ENCODE peak calls at places on chromosome 10, in four cellular contexts. E is adrenal gland, D is GM23338, T is thyroid gland. K is an unnamed sample.
A peak's percentile ranks its signal among the peaks of the same experiment; 100 is the strongest.

GRCh38 chr10:127413326-127413725 is 135.8 kb upstream of the NPS start:
- DNase-seq in E (no peak), D (no peak), T (no peak), K (no peak)

GRCh38 chr10:80473096-80473657 is 19.1 kb downstream of the TSPAN14 start:
- DNase-seq in E (peak; percentile 31), D (no peak), T (no peak), K (no peak)

GRCh38 chr10:90089724-90090123 is 388.3 kb downstream of the KIF20B start:
- DNase-seq in E (no peak), D (no peak), T (no peak), K (no peak)

GRCh38 chr10:116555882-116556281 is 10.2 kb downstream of the PNLIP start:
- DNase-seq in E (no peak), D (no peak), T (no peak), K (no peak)

GRCh38 chr10:42864575-42864974 is 82.0 kb downstream of the BMS1 start:
- DNase-seq in E (no peak), D (peak; percentile 36), T (no peak), K (no peak)

GRCh38 chr10:132669208-132669861 is 116.6 kb downstream of the NKX6-2 start:
- DNase-seq in E (no peak), D (no peak), T (no peak), K (no peak)

GRCh38 chr10:86900955-86901354 is 56.5 kb downstream of the MMRN2 start:
- DNase-seq in E (peak; percentile 97), D (no peak), T (peak; percentile 96), K (peak; percentile 83)

GRCh38 chr10:98636921-98637329 is 190.2 kb upstream of the HPS1 start:
- DNase-seq in E (no peak), D (no peak), T (no peak), K (no peak)

GRCh38 chr10:28094121-28094520 is 95.2 kb upstream of the ODAD2 start:
- DNase-seq in E (no peak), D (no peak), T (no peak), K (no peak)

GRCh38 chr10:110269641-110270318 is 34.9 kb downstream of the SMNDC1 start:
- DNase-seq in E (no peak), D (no peak), T (peak; percentile 50), K (no peak)
- H3K4me1 ChIP-seq in E (peaks cover 49% of the 10 kb centered on the region), D (no peaks in the 10 kb centered on the region), T (peaks cover 58% of the 10 kb centered on the region), K (peaks cover 94% of the 10 kb centered on the region)

GRCh38 chr10:93461807-93462178 is 20.3 kb downstream of the MYOF start:
- DNase-seq in E (no peak), D (no peak), T (peak; percentile 75), K (no peak)
- H3K27ac ChIP-seq in E (no peak overlapping the region), D (no peak overlapping the region), T (peak overlapping the region; percentile 95), K (peak overlapping the region; percentile 93)

GRCh38 chr10:123570898-123571515 is 95.1 kb upstream of the GPR26 start:
- DNase-seq in E (no peak), D (no peak), T (no peak), K (no peak)

GRCh38 chr10:123570051-123570897 is 95.9 kb upstream of the GPR26 start:
- DNase-seq in E (no peak), D (no peak), T (no peak), K (no peak)

GRCh38 chr10:123567984-123568745 is 98.0 kb upstream of the GPR26 start:
- DNase-seq in E (peak; percentile 10), D (no peak), T (no peak), K (no peak)

GRCh38 chr10:123568751-123569150 is 97.4 kb upstream of the GPR26 start:
- DNase-seq in E (peak; percentile 14), D (no peak), T (no peak), K (no peak)

GRCh38 chr10:123569436-123570010 is 96.6 kb upstream of the GPR26 start:
- DNase-seq in E (no peak), D (no peak), T (no peak), K (no peak)
- TF ChIP-seq CTCF in E (no peak), D (no peak), T (no peak), K (no peak)

DNA sequence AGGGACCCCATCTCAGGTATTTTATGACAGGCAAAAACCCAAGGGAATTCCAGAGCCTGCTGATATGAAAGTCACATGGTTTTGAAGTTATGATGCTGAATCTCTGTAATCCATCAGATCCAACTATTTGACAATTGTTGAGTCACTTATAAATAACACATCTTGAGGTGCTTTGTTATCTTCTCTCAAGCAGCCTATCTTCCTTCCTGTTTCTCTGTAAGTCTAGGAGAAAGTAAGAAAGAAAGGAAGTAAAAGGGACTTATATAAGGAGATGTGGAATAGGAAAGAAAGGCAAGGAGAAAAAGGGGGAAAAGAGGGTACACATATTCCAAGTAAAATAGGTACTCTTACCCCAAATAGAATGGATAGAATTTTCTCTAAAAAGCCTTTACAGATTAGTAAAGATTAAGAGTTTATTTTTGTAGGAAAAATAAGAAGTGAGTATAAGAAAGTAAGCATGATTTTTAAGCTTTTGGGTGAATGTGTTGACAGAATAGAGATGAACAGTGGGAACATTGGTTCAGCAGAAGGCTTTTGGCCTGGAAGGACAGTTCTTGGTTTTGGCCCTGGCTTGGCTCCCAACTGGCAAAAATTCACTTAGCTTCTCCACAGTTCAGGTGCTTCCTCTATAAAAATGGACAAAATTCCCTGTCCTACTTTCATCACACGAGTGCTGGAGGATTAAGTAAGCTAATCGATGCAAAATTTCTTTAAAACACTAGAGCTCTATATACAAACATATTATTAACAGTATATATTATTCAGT is 39.6 kb upstream of the ANK3 start:
- DNase-seq in E (no peak), D (no peak), T (peak; percentile 27), K (peak; percentile 17)
- H3K4me1 ChIP-seq in E (peaks cover 7% of the 10 kb centered on the region), D (no peaks in the 10 kb centered on the region), T (peaks cover 12% of the 10 kb centered on the region), K (peaks cover 47% of the 10 kb centered on the region)

GRCh38 chr10:58951087-58951486 is 225.4 kb upstream of the PHYHIPL start:
- DNase-seq in E (no peak), D (no peak), T (no peak), K (no peak)

GRCh38 chr10:58952162-58952561 is 224.3 kb upstream of the PHYHIPL start:
- DNase-seq in E (no peak), D (no peak), T (no peak), K (no peak)

GRCh38 chr10:58952747-58953466 is 223.5 kb upstream of the PHYHIPL start:
- DNase-seq in E (peak; percentile 86), D (peak; percentile 74), T (peak; percentile 43), K (no peak)

GRCh38 chr10:58951750-58952149 is 224.7 kb upstream of the PHYHIPL start:
- DNase-seq in E (no peak), D (no peak), T (no peak), K (no peak)

GRCh38 chr10:58950618-58951017 is 225.8 kb upstream of the PHYHIPL start:
- DNase-seq in E (no peak), D (no peak), T (no peak), K (no peak)
- H3K27ac ChIP-seq in E (no peak overlapping the region), D (no peak overlapping the region), T (peak overlapping the region; percentile 65), K (peak overlapping the region; percentile 73)

GRCh38 chr10:14601872-14602725 is 172.6 kb downstream of the FAM107B start:
- DNase-seq in E (peak; percentile 74), D (no peak), T (no peak), K (no peak)
- TF ChIP-seq CTCF in E (no peak), D (no peak), T (no peak), K (no peak)